ENCODE peak calls at places on chromosomes 1 and 21, in nine cellular contexts. E is SK-N-SH, H is GM23248, Q is OCI-LY7, G is PC-3, O is GM23338, V is neural progenitor cell, L is MM.1S, A is hepatocyte. B is an unnamed sample.

GRCh38 chr1:91876040-91876470 is 9.9 kb downstream of the TGFBR3 start:
- DNase-seq in A (no peak), E (no peak), Q (no peak), G (no peak), O (no peak), H (no peak), L (no peak), V (no peak), B (no peak)

GRCh38 chr1:227903614-227904501 is 43.9 kb downstream of the WNT9A start:
- DNase-seq in O (no peak), A (no peak), H (no peak), V (no peak), G (no peak), L (no peak), E (no peak), Q (no peak), B (no peak)

GRCh38 chr1:185158806-185159205 is 1.8 kb downstream of the SWT1 start:
- DNase-seq in V (no peak), G (no peak), Q (no peak), A (peak), L (no peak), H (peak), E (no peak), O (no peak), B (no peak)

GRCh38 chr1:26025517-26025916 is 3.9 kb downstream of the EXTL1 start:
- DNase-seq in L (no peak), H (no peak), Q (no peak), V (no peak), A (no peak), E (no peak), G (no peak), O (no peak), B (no peak)

GRCh38 chr1:38789498-38790169 is 69.9 kb downstream of the RRAGC start:
- DNase-seq in G (peak), V (no peak), H (no peak), E (peak), O (no peak), A (no peak), L (no peak), Q (no peak), B (no peak)

GRCh38 chr1:29760165-29760564 is 523.8 kb downstream of the PTPRU start:
- DNase-seq in Q (no peak), E (no peak), A (no peak), L (no peak), H (no peak), V (no peak), O (no peak), G (no peak), B (no peak)

GRCh38 chr21:44074315-44074958 is 32.8 kb upstream of the PWP2 start:
- DNase-seq in Q (no peak), E (no peak), A (no peak), O (no peak), V (no peak), H (no peak), G (no peak), L (no peak), B (no peak)

GRCh38 chr1:208520700-208521099 is 276.5 kb upstream of the PLXNA2 start:
- DNase-seq in H (no peak), E (no peak), O (no peak), Q (no peak), V (no peak), L (no peak), A (no peak), G (peak), B (no peak)

GRCh38 chr1:209667103-209667502 is 8.1 kb upstream of the G0S2 start:
- DNase-seq in A (no peak), Q (no peak), L (no peak), E (no peak), O (no peak), V (no peak), G (no peak), H (no peak), B (no peak)

GRCh38 chr21:44428281-44428942 is 26.9 kb upstream of the LRRC3 start:
- DNase-seq in E (peak), A (no peak), G (peak), O (peak), L (peak), V (no peak), H (peak), Q (peak), B (peak)

GRCh38 chr1:202189012-202189790 is 4.4 kb upstream of the LGR6 start:
- DNase-seq in Q (peak), G (peak), E (peak), V (peak), A (peak), L (peak), O (peak), H (peak), B (no peak)

GRCh38 chr1:233901495-233901894 is 3.0 kb upstream of the SLC35F3 start:
- DNase-seq in E (no peak), L (no peak), Q (no peak), H (no peak), G (no peak), A (no peak), O (no peak), V (no peak), B (no peak)

GRCh38 chr1:229582011-229582694 is 23.6 kb upstream of the ABCB10 start:
- DNase-seq in O (no peak), A (no peak), Q (no peak), L (no peak), G (no peak), V (no peak), H (peak), E (no peak), B (no peak)

GRCh38 chr21:33817136-33817535 is 98.5 kb downstream of the ATP5PO start:
- DNase-seq in E (no peak), O (no peak), V (no peak), Q (no peak), A (no peak), L (no peak), H (no peak), G (no peak), B (no peak)

GRCh38 chr1:19154876-19155275 is 55.2 kb downstream of the UBR4 start:
- DNase-seq in G (no peak), A (no peak), L (no peak), Q (no peak), O (no peak), H (no peak), V (no peak), E (no peak), B (no peak)

GRCh38 chr21:40835179-40835694 is 11.7 kb downstream of the DSCAM start:
- DNase-seq in V (no peak), O (no peak), Q (no peak), L (peak), E (no peak), A (no peak), G (no peak), H (no peak), B (no peak)

GRCh38 chr1:185850366-185850765 is 116.2 kb downstream of the HMCN1 start:
- DNase-seq in G (peak), V (peak), Q (no peak), A (no peak), O (peak), L (no peak), E (no peak), H (peak), B (no peak)

GRCh38 chr1:91757760-91758545 is 128.0 kb downstream of the TGFBR3 start:
- DNase-seq in A (no peak), Q (no peak), L (no peak), H (peak), G (no peak), O (no peak), V (no peak), E (no peak), B (no peak)

GRCh38 chr1:100869996-100870395 is 24.6 kb downstream of the EXTL2 start:
- DNase-seq in O (no peak), A (no peak), E (no peak), G (no peak), L (no peak), H (no peak), V (no peak), Q (no peak), B (no peak)

GRCh38 chr1:67579623-67580394 is 105.2 kb upstream of the GADD45A start:
- DNase-seq in A (no peak), O (no peak), G (no peak), E (no peak), H (no peak), Q (no peak), L (no peak), V (no peak), B (no peak)

GRCh38 chr1:88973520-88974137 is 18.8 kb downstream of the KYAT3 start:
- DNase-seq in L (peak), H (peak), V (peak), O (peak), G (peak), E (no peak), Q (peak), A (peak), B (peak)

GRCh38 chr1:15668089-15668754 is 15.9 kb upstream of the PLEKHM2 start:
- DNase-seq in G (peak), E (no peak), V (no peak), H (no peak), A (peak), L (no peak), Q (no peak), O (no peak), B (no peak)

GRCh38 chr1:156896490-156897033 is 3.0 kb downstream of the PEAR1 start:
- DNase-seq in V (peak), H (peak), A (peak), L (no peak), O (peak), E (peak), Q (no peak), G (peak), B (peak)

GRCh38 chr1:3785458-3786157 is 10.7 kb downstream of the LRRC47 start:
- DNase-seq in O (peak), E (peak), G (peak), A (no peak), H (no peak), Q (peak), V (peak), L (no peak), B (no peak)

GRCh38 chr1:160644399-160644798 is 2.4 kb downstream of the SLAMF1 start:
- DNase-seq in H (no peak), L (no peak), G (no peak), O (no peak), V (no peak), Q (no peak), A (no peak), E (no peak), B (no peak)

GRCh38 chr1:89945852-89946476 is 48.9 kb upstream of the ZNF326 start:
- DNase-seq in Q (no peak), L (no peak), G (peak), H (peak), V (no peak), O (no peak), A (no peak), E (no peak), B (peak)

GRCh38 chr21:36396971-36397370 is 11.8 kb downstream of the CHAF1B start:
- DNase-seq in A (no peak), E (no peak), V (no peak), L (no peak), G (no peak), H (no peak), O (no peak), Q (no peak), B (no peak)

GRCh38 chr1:8862528-8862927 is 16.0 kb downstream of the ENO1 start:
- DNase-seq in O (peak), H (peak), Q (peak), A (no peak), G (peak), E (peak), L (no peak), V (peak), B (no peak)

GRCh38 chr1:46822248-46822826 is 23.5 kb downstream of the CYP4B1 start:
- DNase-seq in A (no peak), G (no peak), V (peak), H (no peak), L (no peak), O (peak), Q (no peak), E (no peak), B (no peak)

GRCh38 chr21:42102063-42102462 is 30.9 kb downstream of the UMODL1 start:
- DNase-seq in Q (no peak), V (no peak), L (peak), H (no peak), G (peak), O (no peak), E (no peak), A (peak), B (no peak)

GRCh38 chr1:166616206-166616605 is 223.1 kb upstream of the POGK start:
- DNase-seq in Q (no peak), A (no peak), H (no peak), L (no peak), G (no peak), V (no peak), E (no peak), O (no peak), B (no peak)

GRCh38 chr1:50423670-50424000 is 392 bp upstream of the DMRTA2 start:
- DNase-seq in H (peak), Q (no peak), V (no peak), O (peak), G (no peak), L (no peak), E (no peak), A (no peak), B (no peak)

GRCh38 chr1:58780586-58781452 is 3.0 kb downstream of the JUN start:
- DNase-seq in O (peak), L (no peak), V (no peak), H (peak), E (no peak), Q (no peak), A (peak), G (no peak), B (no peak)

GRCh38 chr1:230982698-230983097 is 3.8 kb downstream of the ARV1 start:
- DNase-seq in G (no peak), Q (no peak), H (peak), L (no peak), V (no peak), O (no peak), E (no peak), A (no peak), B (no peak)

GRCh38 chr1:154550657-154551056 is 7.8 kb downstream of the UBE2Q1 start:
- DNase-seq in E (no peak), V (no peak), A (no peak), H (no peak), L (peak), G (no peak), Q (no peak), O (no peak), B (no peak)

GRCh38 chr1:187491082-187491720 is 662.5 kb downstream of the PLA2G4A start:
- DNase-seq in L (no peak), O (no peak), H (peak), Q (no peak), A (peak), G (peak), V (no peak), E (no peak), B (no peak)

GRCh38 chr1:6969106-6969505 is 183.9 kb downstream of the CAMTA1 start:
- DNase-seq in E (peak), L (no peak), O (no peak), Q (no peak), H (peak), A (no peak), V (no peak), G (no peak), B (no peak)
- TF ChIP-seq EZH2phosphoT487 in E (no peak), L (no peak), O (no peak), Q (no peak), H (no peak), A (no peak), V (no peak), G (no peak), B (no peak)

DNA sequence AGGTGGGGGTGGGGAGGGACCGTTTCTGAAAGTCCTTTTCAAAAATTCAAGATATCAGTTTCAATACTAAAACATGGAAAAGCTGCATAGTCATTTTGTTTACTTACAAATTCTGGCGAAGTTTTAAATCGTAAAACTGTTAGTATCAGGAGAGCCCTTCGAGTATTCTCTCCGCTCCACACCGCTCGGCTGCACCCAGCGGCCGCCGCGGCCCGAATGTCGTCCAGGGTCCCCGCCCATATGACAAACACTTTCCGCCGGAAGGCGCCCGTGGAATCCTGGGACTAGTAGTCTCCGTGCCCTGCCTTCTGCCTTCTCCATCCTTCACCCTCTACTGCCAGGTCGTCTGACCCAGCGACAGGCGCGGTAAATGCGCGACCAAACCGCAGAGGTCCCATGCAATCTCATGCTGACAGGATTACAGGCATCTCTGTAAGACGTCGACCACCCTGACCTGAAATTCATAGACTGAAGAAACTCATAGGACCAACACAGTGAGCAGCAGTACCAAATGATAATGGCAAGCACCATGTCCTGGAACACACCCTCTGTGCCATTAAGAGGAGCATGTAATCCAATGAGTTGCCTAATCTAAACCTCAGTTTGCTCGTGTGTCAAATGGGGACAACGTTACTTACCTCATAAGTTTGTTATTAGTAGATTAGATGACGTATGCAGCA is at the start of gene TOR1AIP2:
- DNase-seq in H (peak), O (peak), E (peak), G (peak), V (peak), Q (peak), L (peak), A (peak), B (peak)
- TF ChIP-seq EZH2phosphoT487 in H (no peak), O (no peak), E (no peak), G (no peak), V (no peak), Q (no peak), L (no peak), A (no peak), B (no peak)

GRCh38 chr21:37658994-37659458 is 257.2 kb downstream of the KCNJ6 start:
- DNase-seq in O (no peak), H (peak), E (no peak), A (peak), G (peak), V (no peak), Q (no peak), L (no peak), B (no peak)
- TF ChIP-seq EZH2phosphoT487 in O (no peak), H (no peak), E (no peak), A (no peak), G (no peak), V (no peak), Q (no peak), L (no peak), B (no peak)

DNA sequence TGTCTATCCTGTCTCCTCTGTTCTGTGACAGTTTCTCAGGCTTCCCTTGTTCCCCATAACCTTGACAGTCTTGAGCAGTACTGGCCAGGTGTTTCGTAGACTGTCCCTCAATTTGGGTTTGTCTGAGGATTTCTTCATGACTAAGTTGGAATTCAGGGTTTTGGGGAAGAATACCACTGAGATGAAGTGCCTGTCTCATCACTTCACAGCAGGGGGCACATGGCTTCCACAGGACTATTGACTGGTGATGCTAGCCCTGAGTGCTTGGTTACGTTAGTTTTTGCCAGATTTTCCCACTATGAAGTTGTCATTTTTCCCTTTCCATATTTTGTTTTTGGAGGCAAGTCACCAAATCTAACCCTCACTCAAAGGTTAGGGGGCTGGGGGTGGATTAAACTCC is 45.7 kb downstream of the CDCP2 start:
- DNase-seq in V (peak), L (no peak), E (no peak), A (no peak), H (peak), O (peak), G (peak), Q (peak), B (no peak)
- TF ChIP-seq EZH2phosphoT487 in V (no peak), L (no peak), E (no peak), A (no peak), H (no peak), O (no peak), G (no peak), Q (no peak), B (no peak)

DNA sequence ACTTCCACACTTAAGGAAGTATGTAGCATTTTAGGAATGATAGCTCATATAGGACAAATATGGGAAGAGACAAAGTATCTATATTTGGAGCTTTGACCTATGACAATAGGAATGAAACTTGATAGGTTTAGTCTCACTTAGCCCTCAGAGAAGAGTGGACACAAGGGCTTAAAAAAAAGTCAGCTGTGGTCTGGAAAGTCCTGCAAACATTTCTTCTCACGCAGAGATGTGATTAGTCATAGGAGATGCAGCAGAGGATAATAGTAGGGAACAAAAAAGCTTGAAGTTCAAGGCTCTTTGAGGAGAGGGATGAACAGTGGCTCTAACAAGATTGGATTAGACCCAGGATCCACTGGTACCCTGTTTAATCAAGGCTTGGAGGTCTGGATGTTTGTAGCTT is 14.8 kb upstream of the RNF220 start:
- DNase-seq in E (no peak), H (peak), L (no peak), G (peak), O (no peak), Q (no peak), A (peak), V (no peak), B (no peak)
- TF ChIP-seq EZH2phosphoT487 in E (no peak), H (no peak), L (no peak), G (no peak), O (no peak), Q (no peak), A (no peak), V (no peak), B (no peak)

DNA sequence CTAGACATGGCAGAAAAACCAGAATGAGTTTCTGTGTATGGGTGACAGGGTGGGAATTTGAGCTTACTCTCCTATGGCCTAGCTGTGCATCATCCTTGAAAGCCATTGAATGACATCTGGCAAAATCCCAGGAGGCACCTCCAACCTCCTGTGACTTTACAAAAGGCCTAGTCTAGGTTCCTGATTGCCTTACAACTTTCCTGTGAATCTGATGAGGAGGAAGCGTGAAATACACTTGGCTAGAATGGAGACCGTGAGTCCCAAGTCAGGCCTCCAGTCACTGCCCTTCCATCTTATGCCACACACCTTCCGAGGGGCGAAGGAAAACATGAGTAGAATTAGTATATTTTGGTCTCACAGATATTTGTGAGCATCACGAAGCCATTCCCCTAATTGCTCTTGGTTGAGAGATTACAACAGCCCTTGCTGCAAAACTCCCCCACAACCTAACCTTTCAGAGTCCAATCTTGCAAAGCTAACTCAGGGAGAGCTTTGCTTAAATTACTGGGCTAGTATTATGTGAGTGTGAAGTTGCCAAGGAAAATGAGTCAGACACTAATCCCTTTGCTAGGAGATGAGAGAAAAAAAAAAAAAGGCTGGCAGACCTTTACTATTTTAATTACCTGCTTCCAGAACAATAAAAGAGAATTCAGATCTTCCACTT is 36.3 kb upstream of the PAXBP1 start:
- DNase-seq in A (no peak), E (no peak), H (peak), V (peak), L (no peak), O (no peak), G (peak), Q (no peak), B (no peak)
- TF ChIP-seq EZH2phosphoT487 in A (no peak), E (no peak), H (no peak), V (no peak), L (no peak), O (no peak), G (no peak), Q (no peak), B (no peak)

GRCh38 chr21:15141236-15141970 is 76.6 kb upstream of the NRIP1 start:
- DNase-seq in G (no peak), E (no peak), Q (no peak), H (no peak), V (no peak), A (no peak), L (no peak), O (no peak), B (no peak)
- TF ChIP-seq EZH2phosphoT487 in G (no peak), E (no peak), Q (no peak), H (no peak), V (no peak), A (no peak), L (no peak), O (no peak), B (no peak)